ENCODE peak calls at places on chromosomes 5 and 9, in nine cellular contexts. One of them, this sample, is unnamed.

GRCh38 chr9:17480966-17481365 is 97.9 kb upstream of the SH3GL2 start:
- DNase-seq in lower lobe of right lung: peak; percentile 41
- DNase-seq in IMR-90: no peak
- DNase-seq in mammary epithelial cell: no peak
- DNase-seq in adipocyte: no peak
- DNase-seq in lung: no peak
- DNase-seq in upper lobe of right lung: peak; percentile 52
- DNase-seq in MM.1S: no peak
- DNase-seq in CD4-positive, alpha-beta memory T cell: no peak
- DNase-seq in this sample: no peak

GRCh38 chr9:3087697-3088096 is 243.8 kb upstream of the PUM3 start:
- DNase-seq in lower lobe of right lung: no peak
- DNase-seq in IMR-90: no peak
- DNase-seq in mammary epithelial cell: no peak
- DNase-seq in adipocyte: no peak
- DNase-seq in lung: no peak
- DNase-seq in upper lobe of right lung: no peak
- DNase-seq in MM.1S: no peak
- DNase-seq in CD4-positive, alpha-beta memory T cell: no peak
- DNase-seq in this sample: no peak

GRCh38 chr5:33604503-33604902 is 163.7 kb downstream of the TARS1 start:
- DNase-seq in lower lobe of right lung: no peak
- DNase-seq in IMR-90: no peak
- DNase-seq in mammary epithelial cell: no peak
- DNase-seq in adipocyte: no peak
- DNase-seq in lung: no peak
- DNase-seq in upper lobe of right lung: no peak
- DNase-seq in MM.1S: no peak
- DNase-seq in CD4-positive, alpha-beta memory T cell: no peak
- DNase-seq in this sample: no peak

GRCh38 chr5:14928661-14929060 is 57.1 kb upstream of the ANKH start:
- DNase-seq in lower lobe of right lung: no peak
- DNase-seq in IMR-90: peak; percentile 63
- DNase-seq in mammary epithelial cell: peak; percentile 32
- DNase-seq in adipocyte: no peak
- DNase-seq in lung: no peak
- DNase-seq in upper lobe of right lung: no peak
- DNase-seq in MM.1S: no peak
- DNase-seq in CD4-positive, alpha-beta memory T cell: no peak
- DNase-seq in this sample: no peak

GRCh38 chr5:80034962-80035821 is at the start of gene THBS4:
- DNase-seq in lower lobe of right lung: no peak
- DNase-seq in IMR-90: no peak
- DNase-seq in mammary epithelial cell: no peak
- DNase-seq in adipocyte: peak; percentile 17
- DNase-seq in lung: no peak
- DNase-seq in upper lobe of right lung: no peak
- DNase-seq in MM.1S: no peak
- DNase-seq in CD4-positive, alpha-beta memory T cell: no peak
- DNase-seq in this sample: no peak

GRCh38 chr5:67015577-67016290 is 180.9 kb downstream of the CD180 start:
- DNase-seq in lower lobe of right lung: no peak
- DNase-seq in IMR-90: peak; percentile 86
- DNase-seq in mammary epithelial cell: peak; percentile 91
- DNase-seq in adipocyte: no peak
- DNase-seq in lung: no peak
- DNase-seq in upper lobe of right lung: no peak
- DNase-seq in MM.1S: no peak
- DNase-seq in CD4-positive, alpha-beta memory T cell: no peak
- DNase-seq in this sample: no peak

GRCh38 chr5:123512631-123513461 is 869 bp downstream of the CSNK1G3 start:
- DNase-seq in lower lobe of right lung: peak; percentile 57
- DNase-seq in IMR-90: peak; percentile 30
- DNase-seq in mammary epithelial cell: peak; percentile 41
- DNase-seq in adipocyte: peak; percentile 61
- DNase-seq in lung: peak; percentile 30
- DNase-seq in upper lobe of right lung: peak; percentile 70
- DNase-seq in MM.1S: peak; percentile 15
- DNase-seq in CD4-positive, alpha-beta memory T cell: peak; percentile 40
- DNase-seq in this sample: peak; percentile 43

GRCh38 chr5:164962302-164962961 is 1457.0 kb downstream of the MAT2B start:
- DNase-seq in lower lobe of right lung: no peak
- DNase-seq in IMR-90: no peak
- DNase-seq in mammary epithelial cell: no peak
- DNase-seq in adipocyte: no peak
- DNase-seq in lung: no peak
- DNase-seq in upper lobe of right lung: no peak
- DNase-seq in MM.1S: no peak
- DNase-seq in CD4-positive, alpha-beta memory T cell: no peak
- DNase-seq in this sample: no peak

GRCh38 chr9:136047775-136048559 is 47.1 kb downstream of the NACC2 start:
- DNase-seq in lower lobe of right lung: no peak
- DNase-seq in IMR-90: no peak
- DNase-seq in mammary epithelial cell: no peak
- DNase-seq in adipocyte: no peak
- DNase-seq in lung: no peak
- DNase-seq in upper lobe of right lung: peak; percentile 57
- DNase-seq in MM.1S: no peak
- DNase-seq in CD4-positive, alpha-beta memory T cell: no peak
- DNase-seq in this sample: no peak
- H3K36me3 ChIP-seq in lower lobe of right lung: peaks cover 48% of the 10 kb centered on the region
- H3K36me3 ChIP-seq in IMR-90: peaks cover 33% of the 10 kb centered on the region
- H3K36me3 ChIP-seq in mammary epithelial cell: peaks cover 4% of the 10 kb centered on the region
- H3K36me3 ChIP-seq in adipocyte: peaks cover 7% of the 10 kb centered on the region
- H3K36me3 ChIP-seq in lung: no peaks in the 10 kb centered on the region
- H3K36me3 ChIP-seq in upper lobe of right lung: peaks cover 16% of the 10 kb centered on the region
- H3K36me3 ChIP-seq in MM.1S: no peaks in the 10 kb centered on the region
- H3K36me3 ChIP-seq in CD4-positive, alpha-beta memory T cell: no peaks in the 10 kb centered on the region
- H3K36me3 ChIP-seq in this sample: no peaks in the 10 kb centered on the region

DNA sequence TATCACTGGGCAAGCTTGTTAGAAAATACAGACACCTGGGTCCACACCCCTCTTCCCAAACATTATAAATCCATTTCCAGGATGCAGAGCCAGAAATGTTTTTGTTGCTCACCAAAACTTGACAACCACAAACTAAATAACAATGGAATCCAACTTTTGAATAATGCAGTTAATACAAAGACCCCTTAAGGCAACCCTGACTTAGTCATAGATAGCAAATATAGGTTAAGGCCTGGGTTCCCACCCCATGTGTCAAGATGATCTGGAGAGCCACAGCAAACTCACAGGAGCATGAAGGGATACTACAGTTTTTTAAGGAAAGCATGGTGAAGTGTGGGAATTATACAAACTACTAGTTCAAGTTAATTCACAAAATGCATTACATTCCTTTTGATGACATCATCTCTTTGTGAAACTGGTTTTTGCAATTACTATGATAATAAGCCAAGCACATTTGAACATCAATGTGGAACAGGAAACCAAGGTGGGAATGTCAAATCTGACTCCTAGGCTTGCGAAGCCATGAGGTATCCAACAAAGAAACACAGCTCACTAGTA is 50.6 kb downstream of the LHFPL2 start:
- DNase-seq in lower lobe of right lung: no peak
- DNase-seq in IMR-90: peak; percentile 90
- DNase-seq in mammary epithelial cell: peak; percentile 73
- DNase-seq in adipocyte: peak; percentile 64
- DNase-seq in lung: no peak
- DNase-seq in upper lobe of right lung: no peak
- DNase-seq in MM.1S: no peak
- DNase-seq in CD4-positive, alpha-beta memory T cell: no peak
- DNase-seq in this sample: no peak
- H3K4me1 ChIP-seq in lower lobe of right lung: peaks cover 18% of the 10 kb centered on the region
- H3K4me1 ChIP-seq in IMR-90: peaks cover 36% of the 10 kb centered on the region
- H3K4me1 ChIP-seq in mammary epithelial cell: peaks cover 55% of the 10 kb centered on the region
- H3K4me1 ChIP-seq in adipocyte: peaks cover 55% of the 10 kb centered on the region
- H3K4me1 ChIP-seq in lung: peaks cover 19% of the 10 kb centered on the region
- H3K4me1 ChIP-seq in upper lobe of right lung: peaks cover 11% of the 10 kb centered on the region
- H3K4me1 ChIP-seq in MM.1S: no peaks in the 10 kb centered on the region
- H3K4me1 ChIP-seq in CD4-positive, alpha-beta memory T cell: no peaks in the 10 kb centered on the region
- H3K4me1 ChIP-seq in this sample: peaks cover 72% of the 10 kb centered on the region

GRCh38 chr9:133339641-133340040 is 3.7 kb upstream of the SURF6 start:
- DNase-seq in lower lobe of right lung: no peak
- DNase-seq in IMR-90: no peak
- DNase-seq in mammary epithelial cell: no peak
- DNase-seq in adipocyte: no peak
- DNase-seq in lung: no peak
- DNase-seq in upper lobe of right lung: no peak
- DNase-seq in MM.1S: no peak
- DNase-seq in CD4-positive, alpha-beta memory T cell: no peak
- DNase-seq in this sample: no peak
- H3K36me3 ChIP-seq in lower lobe of right lung: peaks cover 60% of the 10 kb centered on the region
- H3K36me3 ChIP-seq in IMR-90: peaks cover 51% of the 10 kb centered on the region
- H3K36me3 ChIP-seq in mammary epithelial cell: peaks cover 14% of the 10 kb centered on the region
- H3K36me3 ChIP-seq in adipocyte: peaks cover 55% of the 10 kb centered on the region
- H3K36me3 ChIP-seq in lung: no peaks in the 10 kb centered on the region
- H3K36me3 ChIP-seq in upper lobe of right lung: peaks cover 40% of the 10 kb centered on the region
- H3K36me3 ChIP-seq in MM.1S: no peaks in the 10 kb centered on the region
- H3K36me3 ChIP-seq in CD4-positive, alpha-beta memory T cell: peaks cover 47% of the 10 kb centered on the region
- H3K36me3 ChIP-seq in this sample: no peaks in the 10 kb centered on the region

DNA sequence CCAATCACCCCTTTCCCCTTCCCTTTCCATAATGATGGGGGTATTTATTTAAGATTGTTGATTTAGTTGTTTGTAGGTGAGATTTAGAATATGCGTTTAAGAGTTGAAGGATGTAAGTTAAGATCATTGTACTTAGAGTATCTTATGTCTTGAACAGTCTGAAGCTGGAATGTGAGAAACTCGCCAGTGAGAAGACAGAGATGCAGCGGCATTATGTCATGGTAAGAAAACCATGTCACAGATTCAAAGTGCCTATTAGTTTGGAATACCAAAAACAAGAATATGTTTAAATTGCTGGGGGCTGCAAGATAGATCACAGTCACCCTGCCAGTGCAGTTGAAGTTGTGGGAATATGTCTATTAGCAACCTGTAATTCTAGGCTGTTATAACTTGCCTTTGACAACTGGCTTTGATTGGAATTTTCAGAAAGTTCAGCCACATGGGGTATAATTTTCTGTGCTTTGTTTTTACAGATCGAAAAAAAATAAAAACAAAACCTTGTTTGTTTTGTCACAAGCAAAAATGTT is 3.0 kb downstream of the TLE4 start:
- DNase-seq in lower lobe of right lung: no peak
- DNase-seq in IMR-90: peak; percentile 33
- DNase-seq in mammary epithelial cell: no peak
- DNase-seq in adipocyte: peak; percentile 62
- DNase-seq in lung: no peak
- DNase-seq in upper lobe of right lung: no peak
- DNase-seq in MM.1S: no peak
- DNase-seq in CD4-positive, alpha-beta memory T cell: no peak
- DNase-seq in this sample: no peak
- H3K4me1 ChIP-seq in lower lobe of right lung: peaks cover 51% of the 10 kb centered on the region
- H3K4me1 ChIP-seq in IMR-90: peaks cover 4% of the 10 kb centered on the region
- H3K4me1 ChIP-seq in mammary epithelial cell: peaks cover 14% of the 10 kb centered on the region
- H3K4me1 ChIP-seq in adipocyte: peaks cover 13% of the 10 kb centered on the region
- H3K4me1 ChIP-seq in lung: peaks cover 4% of the 10 kb centered on the region
- H3K4me1 ChIP-seq in upper lobe of right lung: peaks cover 30% of the 10 kb centered on the region
- H3K4me1 ChIP-seq in MM.1S: no peaks in the 10 kb centered on the region
- H3K4me1 ChIP-seq in CD4-positive, alpha-beta memory T cell: peaks cover 68% of the 10 kb centered on the region
- H3K4me1 ChIP-seq in this sample: peaks cover 7% of the 10 kb centered on the region

DNA sequence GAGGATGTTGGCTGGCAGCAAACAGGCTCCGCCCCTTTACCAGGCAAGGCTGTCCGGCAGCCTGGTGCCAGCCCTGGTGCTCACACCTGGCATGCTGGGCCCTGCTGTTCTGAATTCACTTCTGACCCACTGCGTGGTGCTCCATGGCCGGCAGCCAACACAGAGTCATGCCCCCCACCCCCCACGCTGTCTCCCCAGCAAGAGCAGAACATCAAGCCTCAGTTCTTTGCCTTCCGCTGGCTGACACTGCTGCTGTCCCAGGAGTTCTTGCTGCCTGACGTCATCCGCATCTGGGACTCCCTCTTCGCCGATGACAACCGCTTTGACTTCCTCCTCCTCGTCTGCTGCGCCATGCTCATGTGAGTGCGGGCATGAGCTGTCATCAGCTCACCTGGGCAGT is 12.6 kb upstream of the ENDOG start:
- DNase-seq in lower lobe of right lung: no peak
- DNase-seq in IMR-90: no peak
- DNase-seq in mammary epithelial cell: no peak
- DNase-seq in adipocyte: no peak
- DNase-seq in lung: no peak
- DNase-seq in upper lobe of right lung: no peak
- DNase-seq in MM.1S: no peak
- DNase-seq in CD4-positive, alpha-beta memory T cell: no peak
- DNase-seq in this sample: no peak
- H3K36me3 ChIP-seq in lower lobe of right lung: peaks cover 80% of the 10 kb centered on the region
- H3K36me3 ChIP-seq in IMR-90: peaks cover 46% of the 10 kb centered on the region
- H3K36me3 ChIP-seq in mammary epithelial cell: peaks cover 15% of the 10 kb centered on the region
- H3K36me3 ChIP-seq in adipocyte: peaks cover 65% of the 10 kb centered on the region
- H3K36me3 ChIP-seq in lung: peaks cover 5% of the 10 kb centered on the region
- H3K36me3 ChIP-seq in upper lobe of right lung: peaks cover 75% of the 10 kb centered on the region
- H3K36me3 ChIP-seq in MM.1S: no peaks in the 10 kb centered on the region
- H3K36me3 ChIP-seq in CD4-positive, alpha-beta memory T cell: peaks cover 29% of the 10 kb centered on the region
- H3K36me3 ChIP-seq in this sample: peaks cover 24% of the 10 kb centered on the region